ENCODE peak calls at places on chromosomes 13 and 19, in eight cellular contexts. One of them, this sample, is unnamed.

GRCh38 chr13:30569901-30570576 is 47.7 kb upstream of the USPL1 start:
- DNase-seq in cardiac muscle cell: peak
- DNase-seq in HL-60: no peak
- DNase-seq in ovary: no peak
- DNase-seq in Peyer's patch: no peak
- DNase-seq in tibial nerve: no peak
- DNase-seq in tibial artery: peak
- DNase-seq in brain microvascular endothelial cell: peak
- DNase-seq in this sample: no peak

GRCh38 chr13:65843314-65843731 is 1386.8 kb downstream of the PCDH9 start:
- DNase-seq in cardiac muscle cell: no peak
- DNase-seq in HL-60: no peak
- DNase-seq in ovary: no peak
- DNase-seq in Peyer's patch: no peak
- DNase-seq in tibial nerve: no peak
- DNase-seq in tibial artery: no peak
- DNase-seq in brain microvascular endothelial cell: no peak
- DNase-seq in this sample: no peak

GRCh38 chr19:43634877-43635560 is 4.6 kb downstream of the CADM4 start:
- DNase-seq in cardiac muscle cell: peak
- DNase-seq in HL-60: no peak
- DNase-seq in ovary: peak
- DNase-seq in Peyer's patch: no peak
- DNase-seq in tibial nerve: no peak
- DNase-seq in tibial artery: no peak
- DNase-seq in brain microvascular endothelial cell: peak
- DNase-seq in this sample: no peak

GRCh38 chr13:106063591-106064308 is 471.7 kb downstream of the EFNB2 start:
- DNase-seq in cardiac muscle cell: peak
- DNase-seq in HL-60: no peak
- DNase-seq in ovary: no peak
- DNase-seq in Peyer's patch: no peak
- DNase-seq in tibial nerve: no peak
- DNase-seq in tibial artery: no peak
- DNase-seq in brain microvascular endothelial cell: peak
- DNase-seq in this sample: no peak

GRCh38 chr13:43363156-43363918 is 340.0 kb downstream of the DNAJC15 start:
- DNase-seq in cardiac muscle cell: peak
- DNase-seq in HL-60: no peak
- DNase-seq in ovary: no peak
- DNase-seq in Peyer's patch: no peak
- DNase-seq in tibial nerve: no peak
- DNase-seq in tibial artery: no peak
- DNase-seq in brain microvascular endothelial cell: no peak
- DNase-seq in this sample: no peak

GRCh38 chr13:32720026-32720425 is 133.8 kb downstream of the PDS5B start:
- DNase-seq in cardiac muscle cell: peak
- DNase-seq in HL-60: no peak
- DNase-seq in ovary: no peak
- DNase-seq in Peyer's patch: no peak
- DNase-seq in tibial nerve: no peak
- DNase-seq in tibial artery: no peak
- DNase-seq in brain microvascular endothelial cell: no peak
- DNase-seq in this sample: no peak

GRCh38 chr19:49581007-49581508 is at the start of gene PRRG2:
- DNase-seq in cardiac muscle cell: no peak
- DNase-seq in HL-60: no peak
- DNase-seq in ovary: no peak
- DNase-seq in Peyer's patch: peak
- DNase-seq in tibial nerve: no peak
- DNase-seq in tibial artery: no peak
- DNase-seq in brain microvascular endothelial cell: no peak
- DNase-seq in this sample: no peak

GRCh38 chr13:44735806-44736205 is 159.7 kb upstream of the TSC22D1 start:
- DNase-seq in cardiac muscle cell: no peak
- DNase-seq in HL-60: no peak
- DNase-seq in ovary: no peak
- DNase-seq in Peyer's patch: no peak
- DNase-seq in tibial nerve: no peak
- DNase-seq in tibial artery: no peak
- DNase-seq in brain microvascular endothelial cell: no peak
- DNase-seq in this sample: no peak

GRCh38 chr19:8251025-8251472 is 41.9 kb downstream of the CERS4 start:
- DNase-seq in cardiac muscle cell: peak
- DNase-seq in HL-60: no peak
- DNase-seq in ovary: peak
- DNase-seq in Peyer's patch: no peak
- DNase-seq in tibial nerve: peak
- DNase-seq in tibial artery: peak
- DNase-seq in brain microvascular endothelial cell: no peak
- DNase-seq in this sample: peak

GRCh38 chr19:18292460-18292809 is 11.0 kb upstream of the JUND start:
- DNase-seq in cardiac muscle cell: no peak
- DNase-seq in HL-60: no peak
- DNase-seq in ovary: no peak
- DNase-seq in Peyer's patch: no peak
- DNase-seq in tibial nerve: no peak
- DNase-seq in tibial artery: no peak
- DNase-seq in brain microvascular endothelial cell: no peak
- DNase-seq in this sample: no peak

GRCh38 chr13:50713849-50714248 is 129.6 kb downstream of the DLEU7 start:
- DNase-seq in cardiac muscle cell: peak
- DNase-seq in HL-60: peak
- DNase-seq in ovary: no peak
- DNase-seq in Peyer's patch: no peak
- DNase-seq in tibial nerve: no peak
- DNase-seq in tibial artery: no peak
- DNase-seq in brain microvascular endothelial cell: peak
- DNase-seq in this sample: no peak

GRCh38 chr19:4988770-4989251 is 19.9 kb downstream of the KDM4B start:
- DNase-seq in cardiac muscle cell: peak
- DNase-seq in HL-60: no peak
- DNase-seq in ovary: peak
- DNase-seq in Peyer's patch: no peak
- DNase-seq in tibial nerve: no peak
- DNase-seq in tibial artery: no peak
- DNase-seq in brain microvascular endothelial cell: peak
- DNase-seq in this sample: peak

GRCh38 chr19:7179917-7180306 is 110.4 kb downstream of the ZNF557 start:
- DNase-seq in cardiac muscle cell: no peak
- DNase-seq in HL-60: no peak
- DNase-seq in ovary: no peak
- DNase-seq in Peyer's patch: no peak
- DNase-seq in tibial nerve: no peak
- DNase-seq in tibial artery: no peak
- DNase-seq in brain microvascular endothelial cell: no peak
- DNase-seq in this sample: no peak

GRCh38 chr13:109336730-109337129 is 449.7 kb downstream of the IRS2 start:
- DNase-seq in cardiac muscle cell: peak
- DNase-seq in HL-60: no peak
- DNase-seq in ovary: no peak
- DNase-seq in Peyer's patch: no peak
- DNase-seq in tibial nerve: no peak
- DNase-seq in tibial artery: no peak
- DNase-seq in brain microvascular endothelial cell: peak
- DNase-seq in this sample: no peak

GRCh38 chr13:23652909-23653726 is 82.9 kb downstream of the TNFRSF19 start:
- DNase-seq in cardiac muscle cell: no peak
- DNase-seq in HL-60: no peak
- DNase-seq in ovary: no peak
- DNase-seq in Peyer's patch: no peak
- DNase-seq in tibial nerve: no peak
- DNase-seq in tibial artery: no peak
- DNase-seq in brain microvascular endothelial cell: peak
- DNase-seq in this sample: no peak

GRCh38 chr19:14333101-14333871 is 48.0 kb upstream of the ADGRE5 start:
- DNase-seq in cardiac muscle cell: peak
- DNase-seq in HL-60: no peak
- DNase-seq in ovary: peak
- DNase-seq in Peyer's patch: peak
- DNase-seq in tibial nerve: no peak
- DNase-seq in tibial artery: no peak
- DNase-seq in brain microvascular endothelial cell: no peak
- DNase-seq in this sample: no peak

GRCh38 chr13:20940083-20940482 is 37.5 kb upstream of the XPO4 start:
- DNase-seq in cardiac muscle cell: peak
- DNase-seq in HL-60: no peak
- DNase-seq in ovary: no peak
- DNase-seq in Peyer's patch: no peak
- DNase-seq in tibial nerve: no peak
- DNase-seq in tibial artery: no peak
- DNase-seq in brain microvascular endothelial cell: no peak
- DNase-seq in this sample: no peak

GRCh38 chr19:16001481-16002312 is 52.9 kb downstream of the OR10H4 start:
- DNase-seq in cardiac muscle cell: peak
- DNase-seq in HL-60: peak
- DNase-seq in ovary: peak
- DNase-seq in Peyer's patch: no peak
- DNase-seq in tibial nerve: no peak
- DNase-seq in tibial artery: no peak
- DNase-seq in brain microvascular endothelial cell: peak
- DNase-seq in this sample: no peak

GRCh38 chr13:95745752-95746151 is 68.8 kb downstream of the DNAJC3 start:
- DNase-seq in cardiac muscle cell: peak
- DNase-seq in HL-60: no peak
- DNase-seq in ovary: no peak
- DNase-seq in Peyer's patch: no peak
- DNase-seq in tibial nerve: no peak
- DNase-seq in tibial artery: no peak
- DNase-seq in brain microvascular endothelial cell: no peak
- DNase-seq in this sample: no peak

GRCh38 chr13:30381049-30381448 is 41.2 kb upstream of the UBE2L5 start:
- DNase-seq in cardiac muscle cell: no peak
- DNase-seq in HL-60: no peak
- DNase-seq in ovary: no peak
- DNase-seq in Peyer's patch: no peak
- DNase-seq in tibial nerve: no peak
- DNase-seq in tibial artery: no peak
- DNase-seq in brain microvascular endothelial cell: no peak
- DNase-seq in this sample: no peak

DNA sequence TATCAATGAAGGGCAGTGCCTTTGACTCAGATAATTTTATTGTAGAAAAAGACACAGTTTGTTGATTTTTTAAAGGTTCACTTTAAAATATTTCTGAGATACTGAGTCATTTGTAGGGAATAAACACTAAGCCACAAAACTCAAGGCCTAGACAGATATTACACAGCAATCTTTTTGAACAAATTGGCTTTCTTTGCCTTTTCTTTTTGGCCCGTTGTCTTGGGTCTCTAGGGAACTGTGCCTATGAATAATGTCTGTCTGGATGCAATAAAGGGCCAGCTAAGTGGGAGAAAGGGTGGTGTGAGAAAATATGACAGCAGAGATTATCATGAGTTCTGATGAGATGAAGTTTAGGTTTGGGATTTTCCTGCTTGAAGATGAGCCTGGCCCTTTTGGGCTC is 1086.5 kb downstream of the UQCRFS1 start:
- DNase-seq in cardiac muscle cell: no peak
- DNase-seq in HL-60: no peak
- DNase-seq in ovary: no peak
- DNase-seq in Peyer's patch: no peak
- DNase-seq in tibial nerve: no peak
- DNase-seq in tibial artery: no peak
- DNase-seq in brain microvascular endothelial cell: no peak
- DNase-seq in this sample: no peak
- H3K27ac ChIP-seq in cardiac muscle cell: no peak
- H3K27ac ChIP-seq in HL-60: no peak
- H3K27ac ChIP-seq in ovary: no peak
- H3K27ac ChIP-seq in Peyer's patch: no peak
- H3K27ac ChIP-seq in tibial nerve: no peak
- H3K27ac ChIP-seq in tibial artery: no peak
- H3K27ac ChIP-seq in brain microvascular endothelial cell: no peak
- H3K27ac ChIP-seq in this sample: no peak

DNA sequence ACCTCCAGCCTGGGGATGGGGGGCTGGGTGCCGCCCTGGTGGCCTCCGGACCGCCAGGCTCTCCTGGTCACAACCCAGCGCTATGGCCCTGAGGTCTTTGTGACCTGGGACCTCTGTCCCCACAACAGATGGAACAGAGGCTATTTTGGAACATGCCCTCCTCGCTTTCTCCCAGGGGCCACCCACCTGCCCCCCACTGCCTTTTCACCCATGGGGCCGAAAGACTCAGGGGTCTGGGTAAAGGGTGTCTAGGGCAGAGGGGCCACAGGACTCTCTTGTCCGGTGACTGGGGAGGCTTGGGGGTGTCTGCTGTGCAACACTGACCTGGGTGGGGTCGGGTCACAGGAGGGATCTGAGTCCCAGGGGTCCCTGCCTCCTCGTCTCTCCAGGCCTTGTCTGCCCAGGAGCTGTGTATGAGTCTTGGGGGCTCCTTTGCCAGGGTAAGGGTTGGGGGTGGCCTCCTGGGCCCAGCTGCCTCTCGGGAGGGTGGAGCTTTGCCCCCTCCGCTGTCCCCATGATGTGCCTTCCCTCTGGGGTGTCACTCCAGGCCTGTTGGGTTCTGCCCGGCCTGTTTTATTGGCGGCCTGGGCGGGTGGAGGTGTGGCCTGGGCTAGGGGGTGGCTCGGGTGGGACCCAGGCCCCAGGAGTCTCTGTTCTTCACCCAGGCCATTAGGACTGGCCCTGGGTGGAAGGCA is 2.0 kb downstream of the ARID3A start:
- DNase-seq in cardiac muscle cell: no peak
- DNase-seq in HL-60: no peak
- DNase-seq in ovary: no peak
- DNase-seq in Peyer's patch: no peak
- DNase-seq in tibial nerve: no peak
- DNase-seq in tibial artery: no peak
- DNase-seq in brain microvascular endothelial cell: no peak
- DNase-seq in this sample: no peak
- H3K4me3 ChIP-seq in cardiac muscle cell: peak
- H3K4me3 ChIP-seq in HL-60: peak
- H3K4me3 ChIP-seq in ovary: no peak
- H3K4me3 ChIP-seq in Peyer's patch: peak
- H3K4me3 ChIP-seq in tibial nerve: no peak
- H3K4me3 ChIP-seq in tibial artery: peak
- H3K4me3 ChIP-seq in brain microvascular endothelial cell: peak
- H3K4me3 ChIP-seq in this sample: peak

DNA sequence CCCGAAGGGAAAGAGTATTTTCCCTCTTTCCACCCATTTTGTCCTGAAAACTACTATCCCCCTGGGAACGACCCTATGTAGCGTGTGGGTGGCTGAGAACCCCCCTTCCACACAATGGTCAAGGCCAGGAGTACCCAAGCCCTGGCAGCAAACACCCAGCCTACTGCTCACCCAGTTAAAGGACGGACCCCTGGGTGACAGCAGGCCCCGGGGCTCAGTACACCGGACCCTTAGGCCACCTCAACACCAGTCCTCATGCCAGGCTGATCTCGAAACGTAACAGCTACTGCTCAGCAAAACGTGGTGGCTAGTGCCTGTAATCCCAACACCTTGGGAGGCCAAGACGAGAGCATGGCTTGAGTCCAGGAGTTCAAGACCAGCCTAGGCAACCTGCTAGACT is 1.4 kb downstream of the ANKRD27 start:
- DNase-seq in cardiac muscle cell: no peak
- DNase-seq in HL-60: no peak
- DNase-seq in ovary: no peak
- DNase-seq in Peyer's patch: no peak
- DNase-seq in tibial nerve: no peak
- DNase-seq in tibial artery: no peak
- DNase-seq in brain microvascular endothelial cell: no peak
- DNase-seq in this sample: no peak
- TF ChIP-seq CTCF in cardiac muscle cell: no peak
- TF ChIP-seq CTCF in HL-60: no peak
- TF ChIP-seq CTCF in ovary: no peak
- TF ChIP-seq CTCF in Peyer's patch: no peak
- TF ChIP-seq CTCF in tibial nerve: no peak
- TF ChIP-seq CTCF in tibial artery: no peak
- TF ChIP-seq CTCF in brain microvascular endothelial cell: no peak
- TF ChIP-seq CTCF in this sample: no peak

GRCh38 chr13:99282264-99283231 is 24.4 kb upstream of the GPR18 start:
- DNase-seq in cardiac muscle cell: no peak
- DNase-seq in HL-60: no peak
- DNase-seq in ovary: no peak
- DNase-seq in Peyer's patch: no peak
- DNase-seq in tibial nerve: no peak
- DNase-seq in tibial artery: no peak
- DNase-seq in brain microvascular endothelial cell: no peak
- DNase-seq in this sample: no peak
- H3K27ac ChIP-seq in cardiac muscle cell: no peak
- H3K27ac ChIP-seq in HL-60: peak
- H3K27ac ChIP-seq in ovary: no peak
- H3K27ac ChIP-seq in Peyer's patch: peak
- H3K27ac ChIP-seq in tibial nerve: no peak
- H3K27ac ChIP-seq in tibial artery: no peak
- H3K27ac ChIP-seq in brain microvascular endothelial cell: no peak
- H3K27ac ChIP-seq in this sample: peak